ENCODE peak calls at places on chromosomes 11 and 22, in eight cellular contexts. N is esophagus squamous epithelium, O is mucosa of descending colon, E is adrenal gland, T is GM23248, G is body of pancreas, M is MM.1S, V is heart right ventricle. S is an unnamed sample. For H3K9me3, the result is how much of the 10 kb centered on the place peaks cover.

GRCh38 chr22:31891366-31892079 is 52.8 kb upstream of the YWHAH start:
- DNase-seq in N (no peak), O (no peak), E (no peak), T (peak), G (no peak), M (peak), V (no peak), S (no peak)

GRCh38 chr11:8296203-8296602 is 32.5 kb upstream of the LMO1 start:
- DNase-seq in N (no peak), O (no peak), E (no peak), T (no peak), G (no peak), M (no peak), V (no peak), S (no peak)

GRCh38 chr11:14189874-14190273 is 169.1 kb downstream of the RRAS2 start:
- DNase-seq in N (no peak), O (no peak), E (peak), T (peak), G (peak), M (no peak), V (no peak), S (no peak)

GRCh38 chr11:77174559-77174958 is 46.5 kb downstream of the MYO7A start:
- DNase-seq in N (no peak), O (no peak), E (no peak), T (no peak), G (peak), M (no peak), V (no peak), S (no peak)

GRCh38 chr22:20588092-20588842 is 80.9 kb downstream of the MED15 start:
- DNase-seq in N (no peak), O (no peak), E (no peak), T (no peak), G (no peak), M (no peak), V (no peak), S (no peak)

GRCh38 chr11:110711776-110712642 is at the start of gene ARHGAP20:
- DNase-seq in N (no peak), O (peak), E (peak), T (peak), G (peak), M (peak), V (peak), S (peak)

GRCh38 chr11:18081551-18081950 is 24.3 kb downstream of the SAAL1 start:
- DNase-seq in N (no peak), O (no peak), E (no peak), T (no peak), G (no peak), M (no peak), V (no peak), S (no peak)

GRCh38 chr11:73233704-73234402 is 15.8 kb downstream of the P2RY2 start:
- DNase-seq in N (no peak), O (peak), E (no peak), T (no peak), G (no peak), M (no peak), V (no peak), S (no peak)

GRCh38 chr11:127862406-127862805 is 725.0 kb downstream of the ETS1 start:
- DNase-seq in N (no peak), O (no peak), E (no peak), T (peak), G (no peak), M (no peak), V (no peak), S (no peak)

GRCh38 chr11:105232021-105232420 is 92.5 kb upstream of the CARD18 start:
- DNase-seq in N (no peak), O (no peak), E (no peak), T (no peak), G (no peak), M (no peak), V (no peak), S (no peak)

GRCh38 chr11:110984147-110984546 is 261.4 kb upstream of the POU2AF2 start:
- DNase-seq in N (no peak), O (no peak), E (no peak), T (peak), G (no peak), M (no peak), V (no peak), S (no peak)

GRCh38 chr22:39178206-39179111 is 26.0 kb upstream of the CBX7 start:
- DNase-seq in N (no peak), O (no peak), E (no peak), T (peak), G (no peak), M (no peak), V (no peak), S (no peak)

GRCh38 chr11:94201004-94201465 is 72.4 kb downstream of the PANX1 start:
- DNase-seq in N (no peak), O (no peak), E (no peak), T (peak), G (no peak), M (no peak), V (no peak), S (no peak)

GRCh38 chr22:35258144-35258988 is 1.1 kb downstream of the HMGXB4 start:
- DNase-seq in N (no peak), O (peak), E (peak), T (peak), G (no peak), M (peak), V (no peak), S (peak)

GRCh38 chr22:26550498-26551033 is 38.3 kb upstream of the TFIP11 start:
- DNase-seq in N (no peak), O (no peak), E (peak), T (peak), G (peak), M (no peak), V (peak), S (no peak)

GRCh38 chr11:122235615-122236014 is 119.6 kb upstream of the BLID start:
- DNase-seq in N (no peak), O (no peak), E (no peak), T (peak), G (peak), M (no peak), V (peak), S (no peak)

GRCh38 chr11:45233121-45233803 is 52.9 kb downstream of the SYT13 start:
- DNase-seq in N (no peak), O (peak), E (peak), T (peak), G (peak), M (peak), V (peak), S (peak)

GRCh38 chr22:45905924-45906865 is 70.8 kb downstream of the WNT7B start:
- DNase-seq in N (no peak), O (no peak), E (no peak), T (peak), G (peak), M (no peak), V (peak), S (no peak)

DNA sequence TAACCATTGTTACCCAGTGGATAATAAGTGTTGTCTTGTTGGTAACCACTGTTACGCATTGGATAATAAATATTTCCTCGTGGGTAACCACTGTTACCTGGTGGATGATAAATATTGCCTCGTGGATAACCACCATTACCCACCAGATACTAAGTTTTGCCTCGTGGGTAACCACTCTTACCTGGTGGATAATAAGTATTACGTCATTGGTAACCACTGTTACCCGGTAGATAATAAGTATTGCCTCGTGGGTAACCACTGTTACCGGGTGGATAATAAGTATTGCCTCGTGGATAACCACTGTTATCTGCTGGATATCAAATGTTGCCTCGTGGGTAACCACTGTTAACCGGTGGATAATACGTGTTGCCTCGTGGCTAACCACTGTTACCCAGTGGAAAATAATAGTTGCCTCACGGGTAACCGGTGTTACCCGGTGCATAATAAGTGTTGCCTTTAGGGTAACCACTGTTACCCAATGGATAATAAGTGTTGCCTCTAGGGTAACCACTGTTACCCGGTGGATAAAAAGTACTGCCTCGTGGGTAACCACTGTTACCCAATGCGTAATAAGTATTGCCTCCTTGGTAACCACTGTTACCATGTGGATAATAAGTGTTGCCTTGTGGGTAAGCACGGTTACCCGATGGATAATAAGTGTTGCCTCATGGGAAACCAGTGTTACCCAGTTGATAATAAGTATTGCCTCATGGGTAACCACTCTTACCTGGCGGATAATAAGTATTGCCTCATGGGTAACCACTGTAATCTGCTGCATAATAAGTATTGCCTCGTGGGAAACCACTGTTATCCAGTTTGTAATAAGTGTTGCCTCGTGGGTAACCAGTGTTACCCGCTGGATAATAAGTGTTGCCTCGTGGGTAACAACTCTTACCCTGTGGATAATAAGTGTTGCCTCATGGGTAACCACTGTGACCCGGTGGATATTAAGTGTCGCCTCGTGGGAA is 21.9 kb upstream of the NXPE4 start:
- DNase-seq in N (no peak), O (no peak), E (no peak), T (no peak), G (no peak), M (no peak), V (no peak), S (no peak)
- H3K9me3 ChIP-seq in N (under half), O (under half), E (under half), T (under half), G (under half), M (under half), V (half or more), S (under half)

GRCh38 chr11:60966867-60967266 is 4.6 kb upstream of the CD6 start:
- DNase-seq in N (no peak), O (no peak), E (no peak), T (no peak), G (no peak), M (no peak), V (no peak), S (no peak)
- H3K9me3 ChIP-seq in N (under half), O (under half), E (under half), T (under half), G (under half), M (under half), V (under half), S (under half)

GRCh38 chr22:48633996-48634836 is 1193.5 kb downstream of the BRD1 start:
- DNase-seq in N (no peak), O (no peak), E (no peak), T (no peak), G (no peak), M (no peak), V (no peak), S (no peak)

GRCh38 chr22:48635031-48635430 is 1192.6 kb downstream of the BRD1 start:
- DNase-seq in N (no peak), O (no peak), E (no peak), T (no peak), G (no peak), M (no peak), V (no peak), S (no peak)

GRCh38 chr22:48631288-48631687 is 1196.4 kb downstream of the BRD1 start:
- DNase-seq in N (no peak), O (no peak), E (no peak), T (no peak), G (no peak), M (no peak), V (no peak), S (no peak)

GRCh38 chr22:48630848-48631247 is 1196.8 kb downstream of the BRD1 start:
- DNase-seq in N (no peak), O (no peak), E (no peak), T (no peak), G (no peak), M (no peak), V (no peak), S (no peak)

GRCh38 chr22:48632641-48633246 is 1194.9 kb downstream of the BRD1 start:
- DNase-seq in N (no peak), O (no peak), E (no peak), T (no peak), G (no peak), M (no peak), V (no peak), S (no peak)
- H3K9me3 ChIP-seq in N (under half), O (under half), E (under half), T (under half), G (under half), M (under half), V (under half), S (under half)

GRCh38 chr11:134478176-134478575 is 66.1 kb upstream of the B3GAT1 start:
- DNase-seq in N (no peak), O (no peak), E (no peak), T (no peak), G (no peak), M (no peak), V (no peak), S (no peak)
- H3K9me3 ChIP-seq in N (under half), O (under half), E (under half), T (under half), G (under half), M (under half), V (under half), S (under half)

GRCh38 chr22:47616396-47617020 is 854.1 kb downstream of the TBC1D22A start:
- DNase-seq in N (no peak), O (no peak), E (no peak), T (no peak), G (no peak), M (no peak), V (no peak), S (no peak)
- H3K9me3 ChIP-seq in N (under half), O (under half), E (under half), T (under half), G (under half), M (under half), V (under half), S (under half)

GRCh38 chr11:126519653-126520573 is 164.4 kb downstream of the ST3GAL4 start:
- DNase-seq in N (no peak), O (no peak), E (no peak), T (no peak), G (no peak), M (no peak), V (no peak), S (no peak)
- H3K9me3 ChIP-seq in N (under half), O (under half), E (under half), T (under half), G (under half), M (under half), V (under half), S (under half)

GRCh38 chr11:58832246-58832645 is 12.3 kb downstream of the GLYATL2 start:
- DNase-seq in N (no peak), O (no peak), E (no peak), T (peak), G (no peak), M (no peak), V (no peak), S (no peak)

GRCh38 chr11:58837707-58838388 is 6.7 kb downstream of the GLYATL2 start:
- DNase-seq in N (no peak), O (no peak), E (no peak), T (no peak), G (no peak), M (no peak), V (no peak), S (no peak)
- H3K9me3 ChIP-seq in N (under half), O (under half), E (under half), T (under half), G (under half), M (under half), V (under half), S (under half)

GRCh38 chr22:49106136-49106930 is 721.3 kb downstream of the BRD1 start:
- DNase-seq in N (no peak), O (no peak), E (no peak), T (no peak), G (no peak), M (no peak), V (no peak), S (no peak)

GRCh38 chr22:49107561-49107960 is 720.1 kb downstream of the BRD1 start:
- DNase-seq in N (no peak), O (no peak), E (no peak), T (no peak), G (no peak), M (no peak), V (no peak), S (no peak)

GRCh38 chr22:49111085-49111484 is 716.6 kb downstream of the BRD1 start:
- DNase-seq in N (no peak), O (no peak), E (no peak), T (no peak), G (no peak), M (no peak), V (no peak), S (no peak)

GRCh38 chr22:49107961-49108530 is 719.6 kb downstream of the BRD1 start:
- DNase-seq in N (no peak), O (no peak), E (no peak), T (no peak), G (no peak), M (no peak), V (no peak), S (no peak)

DNA sequence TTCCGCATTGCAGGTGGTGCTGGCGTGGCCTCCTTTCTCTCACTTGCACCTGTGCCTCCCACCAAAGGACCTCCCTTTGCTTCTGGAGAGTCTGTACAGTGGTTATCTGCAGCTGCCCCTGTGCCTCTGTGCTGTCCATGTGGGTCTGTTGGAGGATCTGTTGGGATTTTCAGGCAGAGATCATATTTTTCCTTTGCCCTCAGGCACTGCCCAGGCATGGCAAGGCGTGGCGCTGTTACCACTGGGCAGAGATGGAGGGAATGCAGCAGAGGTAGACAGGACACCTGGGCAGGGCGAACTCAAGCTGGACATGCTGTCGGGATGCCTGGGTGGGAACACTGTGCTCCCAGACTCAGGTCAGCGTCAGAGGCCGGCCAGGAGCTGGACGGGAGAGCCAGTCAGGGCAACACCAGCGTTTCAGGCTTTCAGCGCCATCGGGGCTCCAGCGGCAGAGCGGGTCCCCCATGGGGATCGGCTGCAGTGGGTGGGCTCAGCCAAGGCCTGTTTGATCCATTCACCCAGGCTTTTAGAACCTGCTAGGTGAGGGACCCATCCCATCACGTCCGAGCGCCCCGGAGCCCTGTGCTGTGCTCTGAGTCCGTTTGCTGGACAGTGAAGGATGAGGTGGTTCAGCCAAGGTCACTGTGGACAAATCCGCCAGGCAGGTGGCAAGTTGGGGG is 718.9 kb downstream of the BRD1 start:
- DNase-seq in N (no peak), O (no peak), E (no peak), T (no peak), G (no peak), M (no peak), V (no peak), S (no peak)
- H3K9me3 ChIP-seq in N (under half), O (under half), E (under half), T (under half), G (under half), M (under half), V (under half), S (under half)

S was measured in prostate gland.